ENCODE peak calls at places on chromosome 11, in seven cellular contexts. One of them, this sample, is unnamed.

GRCh38 chr11:12167098-12167999 is 57.0 kb downstream of the MICAL2 start:
- DNase-seq in heart right ventricle: no peak
- DNase-seq in RWPE1: peak; percentile 84
- DNase-seq in fibroblast of mammary gland: peak; percentile 93
- DNase-seq in GM23338: no peak
- DNase-seq in tibial artery: no peak
- DNase-seq in type B pancreatic cell: no peak
- DNase-seq in this sample: no peak

GRCh38 chr11:67732045-67732787 is 57.8 kb upstream of the ALDH3B2 start:
- DNase-seq in heart right ventricle: no peak
- DNase-seq in RWPE1: peak; percentile 18
- DNase-seq in fibroblast of mammary gland: no peak
- DNase-seq in GM23338: peak; percentile 66
- DNase-seq in tibial artery: no peak
- DNase-seq in type B pancreatic cell: no peak
- DNase-seq in this sample: no peak

GRCh38 chr11:102989379-102990047 is 34.0 kb upstream of the MMP13 start:
- DNase-seq in heart right ventricle: no peak
- DNase-seq in RWPE1: no peak
- DNase-seq in fibroblast of mammary gland: peak; percentile 62
- DNase-seq in GM23338: no peak
- DNase-seq in tibial artery: no peak
- DNase-seq in type B pancreatic cell: no peak
- DNase-seq in this sample: no peak

GRCh38 chr11:104663190-104664140 is 234.8 kb downstream of the CASP12 start:
- DNase-seq in heart right ventricle: no peak
- DNase-seq in RWPE1: no peak
- DNase-seq in fibroblast of mammary gland: peak; percentile 40
- DNase-seq in GM23338: no peak
- DNase-seq in tibial artery: no peak
- DNase-seq in type B pancreatic cell: no peak
- DNase-seq in this sample: no peak

GRCh38 chr11:107856981-107857517 is 1.5 kb downstream of the SLC35F2 start:
- DNase-seq in heart right ventricle: no peak
- DNase-seq in RWPE1: no peak
- DNase-seq in fibroblast of mammary gland: peak; percentile 62
- DNase-seq in GM23338: no peak
- DNase-seq in tibial artery: peak; percentile 24
- DNase-seq in type B pancreatic cell: no peak
- DNase-seq in this sample: no peak

GRCh38 chr11:126968915-126969314 is 31.7 kb downstream of the KIRREL3 start:
- DNase-seq in heart right ventricle: no peak
- DNase-seq in RWPE1: no peak
- DNase-seq in fibroblast of mammary gland: no peak
- DNase-seq in GM23338: peak; percentile 89
- DNase-seq in tibial artery: no peak
- DNase-seq in type B pancreatic cell: no peak
- DNase-seq in this sample: no peak

GRCh38 chr11:69480547-69481392 is 693 bp upstream of the LINC01488 start:
- DNase-seq in heart right ventricle: peak; percentile 66
- DNase-seq in RWPE1: no peak
- DNase-seq in fibroblast of mammary gland: peak; percentile 86
- DNase-seq in GM23338: no peak
- DNase-seq in tibial artery: no peak
- DNase-seq in type B pancreatic cell: no peak
- DNase-seq in this sample: no peak

GRCh38 chr11:84691830-84692229 is 935.3 kb downstream of the DLG2 start:
- DNase-seq in heart right ventricle: no peak
- DNase-seq in RWPE1: no peak
- DNase-seq in fibroblast of mammary gland: no peak
- DNase-seq in GM23338: peak; percentile 92
- DNase-seq in tibial artery: no peak
- DNase-seq in type B pancreatic cell: no peak
- DNase-seq in this sample: no peak

GRCh38 chr11:63941901-63942300 is 3.1 kb downstream of the NAA40 start:
- DNase-seq in heart right ventricle: no peak
- DNase-seq in RWPE1: no peak
- DNase-seq in fibroblast of mammary gland: no peak
- DNase-seq in GM23338: no peak
- DNase-seq in tibial artery: no peak
- DNase-seq in type B pancreatic cell: no peak
- DNase-seq in this sample: no peak

GRCh38 chr11:63937713-63938480 is 905 bp upstream of the NAA40 start:
- DNase-seq in heart right ventricle: no peak
- DNase-seq in RWPE1: peak; percentile 67
- DNase-seq in fibroblast of mammary gland: no peak
- DNase-seq in GM23338: peak; percentile 59
- DNase-seq in tibial artery: no peak
- DNase-seq in type B pancreatic cell: no peak
- DNase-seq in this sample: no peak

GRCh38 chr11:63940786-63941185 is 2.0 kb downstream of the NAA40 start:
- DNase-seq in heart right ventricle: no peak
- DNase-seq in RWPE1: no peak
- DNase-seq in fibroblast of mammary gland: no peak
- DNase-seq in GM23338: no peak
- DNase-seq in tibial artery: no peak
- DNase-seq in type B pancreatic cell: no peak
- DNase-seq in this sample: no peak

GRCh38 chr11:63939351-63939920 is 634 bp downstream of the NAA40 start:
- DNase-seq in heart right ventricle: no peak
- DNase-seq in RWPE1: no peak
- DNase-seq in fibroblast of mammary gland: no peak
- DNase-seq in GM23338: peak; percentile 62
- DNase-seq in tibial artery: no peak
- DNase-seq in type B pancreatic cell: no peak
- DNase-seq in this sample: no peak

DNA sequence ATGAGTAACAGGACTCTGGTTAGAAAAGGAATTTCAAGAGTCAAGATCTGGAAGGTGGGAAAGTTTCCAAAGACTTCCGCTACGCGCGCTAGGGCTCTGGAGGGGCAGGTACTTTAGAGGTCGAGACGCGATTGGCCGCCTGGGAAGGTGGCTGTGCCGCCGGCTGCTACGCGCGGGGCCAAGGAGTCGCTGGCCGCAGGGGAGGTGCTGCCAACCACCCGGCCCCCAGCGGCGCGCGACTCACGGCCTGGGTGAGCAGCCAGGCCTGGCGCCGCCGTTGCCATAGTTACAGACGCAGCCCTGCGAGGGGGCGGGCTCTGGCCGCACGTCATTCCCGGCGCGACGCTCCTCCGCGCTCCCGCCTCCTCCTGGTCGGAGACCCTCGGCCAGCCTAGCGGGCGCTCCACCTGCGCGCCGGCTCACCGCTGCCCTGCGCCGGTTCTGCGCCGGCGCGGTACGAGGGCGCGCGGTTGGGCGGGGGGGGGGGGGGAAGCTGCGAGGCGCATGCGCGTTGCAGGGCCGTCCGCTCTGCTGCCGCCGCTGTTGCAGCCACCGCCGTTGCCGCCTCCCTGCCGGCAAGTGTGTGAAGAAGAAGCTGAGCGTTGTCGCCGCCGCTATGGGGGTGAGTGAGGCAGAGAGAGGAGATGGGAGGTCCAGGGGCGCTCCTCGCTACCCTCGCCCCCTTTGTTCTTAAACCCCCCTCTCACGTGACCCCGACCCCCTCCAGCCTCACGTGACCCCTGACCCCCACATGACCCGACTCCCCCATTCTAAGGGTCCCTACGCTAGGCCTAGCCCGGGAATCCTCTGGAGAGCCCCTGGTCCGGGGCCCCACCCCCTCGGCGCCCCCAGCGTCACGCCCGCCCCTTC is at the start of gene NAA40:
- DNase-seq in heart right ventricle: peak; percentile 86
- DNase-seq in RWPE1: peak; percentile 98
- DNase-seq in fibroblast of mammary gland: peak; percentile 91
- DNase-seq in GM23338: peak; percentile 96
- DNase-seq in tibial artery: peak; percentile 84
- DNase-seq in type B pancreatic cell: peak; percentile 96
- DNase-seq in this sample: peak; percentile 88
- TF ChIP-seq CTCF in heart right ventricle: no peak
- TF ChIP-seq CTCF in RWPE1: no peak
- TF ChIP-seq CTCF in fibroblast of mammary gland: no peak
- TF ChIP-seq CTCF in GM23338: no peak
- TF ChIP-seq CTCF in tibial artery: no peak
- TF ChIP-seq CTCF in type B pancreatic cell: peak; percentile 5
- TF ChIP-seq CTCF in this sample: no peak

DNA sequence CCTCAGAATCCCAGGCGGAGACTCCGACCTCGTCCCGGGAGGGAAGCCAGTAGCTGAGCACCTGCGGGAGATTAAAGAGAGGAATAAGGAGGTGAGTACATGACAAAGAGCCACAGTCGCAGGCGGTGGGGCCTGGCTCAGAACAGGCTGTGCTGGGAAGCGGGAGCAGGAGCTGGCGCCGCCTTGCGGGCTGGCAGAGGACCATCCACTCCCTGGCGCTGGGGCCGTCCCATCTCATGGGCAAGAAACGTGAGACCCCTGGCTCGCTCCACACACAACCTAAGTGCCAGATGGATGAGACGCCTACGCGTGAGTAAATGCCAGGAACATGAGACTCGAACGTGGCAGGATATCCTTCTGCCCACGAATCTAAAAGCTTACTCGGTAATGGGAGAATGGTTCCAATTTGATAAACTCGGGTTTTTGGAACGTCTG is 6.3 kb downstream of the CEND1 start:
- DNase-seq in heart right ventricle: peak; percentile 57
- DNase-seq in RWPE1: peak; percentile 52
- DNase-seq in fibroblast of mammary gland: peak; percentile 94
- DNase-seq in GM23338: peak; percentile 98
- DNase-seq in tibial artery: peak; percentile 71
- DNase-seq in type B pancreatic cell: no peak
- DNase-seq in this sample: peak; percentile 77
- TF ChIP-seq CTCF in heart right ventricle: no peak
- TF ChIP-seq CTCF in RWPE1: peak; percentile 88
- TF ChIP-seq CTCF in fibroblast of mammary gland: peak; percentile 80
- TF ChIP-seq CTCF in GM23338: peak; percentile 79
- TF ChIP-seq CTCF in tibial artery: peak; percentile 18
- TF ChIP-seq CTCF in type B pancreatic cell: peak; percentile 88
- TF ChIP-seq CTCF in this sample: peak; percentile 84

GRCh38 chr11:65431452-65432132 is 9.0 kb downstream of the NEAT1 start:
- DNase-seq in heart right ventricle: no peak
- DNase-seq in RWPE1: no peak
- DNase-seq in fibroblast of mammary gland: peak; percentile 59
- DNase-seq in GM23338: no peak
- DNase-seq in tibial artery: peak; percentile 9
- DNase-seq in type B pancreatic cell: no peak
- DNase-seq in this sample: no peak

GRCh38 chr11:65433657-65434056 is 11.1 kb downstream of the NEAT1 start:
- DNase-seq in heart right ventricle: no peak
- DNase-seq in RWPE1: no peak
- DNase-seq in fibroblast of mammary gland: peak; percentile 17
- DNase-seq in GM23338: no peak
- DNase-seq in tibial artery: no peak
- DNase-seq in type B pancreatic cell: no peak
- DNase-seq in this sample: no peak

GRCh38 chr11:65434057-65434666 is 11.6 kb downstream of the NEAT1 start:
- DNase-seq in heart right ventricle: no peak
- DNase-seq in RWPE1: no peak
- DNase-seq in fibroblast of mammary gland: peak; percentile 47
- DNase-seq in GM23338: no peak
- DNase-seq in tibial artery: no peak
- DNase-seq in type B pancreatic cell: no peak
- DNase-seq in this sample: no peak

GRCh38 chr11:65432133-65432650 is 9.6 kb downstream of the NEAT1 start:
- DNase-seq in heart right ventricle: no peak
- DNase-seq in RWPE1: no peak
- DNase-seq in fibroblast of mammary gland: peak; percentile 36
- DNase-seq in GM23338: no peak
- DNase-seq in tibial artery: no peak
- DNase-seq in type B pancreatic cell: no peak
- DNase-seq in this sample: no peak

DNA sequence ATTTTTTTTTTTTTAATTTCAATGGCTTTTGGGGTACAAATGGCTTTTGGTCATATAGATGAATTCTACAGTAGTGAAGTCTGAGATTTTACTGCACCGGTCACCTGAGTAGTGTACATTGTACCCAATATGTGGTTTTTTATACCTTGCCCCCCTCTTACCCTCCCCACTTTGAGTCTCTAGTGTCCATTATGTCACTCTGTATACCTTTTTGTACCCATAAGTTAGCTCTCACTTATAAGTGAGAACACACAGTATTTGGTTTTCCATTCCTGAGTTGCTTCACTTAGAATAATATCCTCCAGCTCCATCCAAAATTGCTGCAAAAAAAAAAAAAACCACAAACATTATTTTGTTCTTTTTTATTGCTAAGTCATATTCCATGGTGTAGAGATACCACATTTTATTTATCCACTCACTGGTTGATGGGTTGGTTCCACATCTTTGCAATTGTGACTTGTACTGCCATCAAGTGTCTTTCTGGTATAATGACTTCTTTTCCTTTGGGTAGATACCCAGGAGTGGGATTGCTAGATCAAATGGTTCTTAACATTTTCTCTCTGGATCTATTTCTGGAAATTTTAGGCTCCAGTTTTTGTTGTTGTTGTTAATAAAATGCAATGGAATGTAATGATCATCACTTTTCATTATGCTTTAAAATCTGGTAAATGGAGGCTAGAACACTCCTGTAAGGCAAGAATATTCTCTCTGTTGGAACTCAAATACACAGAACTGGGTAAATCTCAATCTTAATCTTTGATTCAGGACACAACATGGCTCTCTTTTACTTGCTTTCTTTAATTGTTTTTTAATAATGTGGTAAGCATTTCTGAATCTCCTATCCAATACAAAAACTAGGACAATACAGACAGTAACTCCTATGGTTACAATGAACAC is 10.3 kb downstream of the NEAT1 start:
- DNase-seq in heart right ventricle: no peak
- DNase-seq in RWPE1: no peak
- DNase-seq in fibroblast of mammary gland: peak; percentile 63
- DNase-seq in GM23338: peak; percentile 58
- DNase-seq in tibial artery: no peak
- DNase-seq in type B pancreatic cell: no peak
- DNase-seq in this sample: no peak
- TF ChIP-seq CTCF in heart right ventricle: no peak
- TF ChIP-seq CTCF in RWPE1: no peak
- TF ChIP-seq CTCF in fibroblast of mammary gland: no peak
- TF ChIP-seq CTCF in GM23338: peak; percentile 58
- TF ChIP-seq CTCF in tibial artery: peak; percentile 13
- TF ChIP-seq CTCF in type B pancreatic cell: peak; percentile 56
- TF ChIP-seq CTCF in this sample: peak; percentile 53

GRCh38 chr11:83676061-83676460 is 389.9 kb upstream of the CCDC90B start:
- DNase-seq in heart right ventricle: no peak
- DNase-seq in RWPE1: no peak
- DNase-seq in fibroblast of mammary gland: no peak
- DNase-seq in GM23338: no peak
- DNase-seq in tibial artery: no peak
- DNase-seq in type B pancreatic cell: no peak
- DNase-seq in this sample: no peak

GRCh38 chr11:83674498-83674897 is 388.3 kb upstream of the CCDC90B start:
- DNase-seq in heart right ventricle: no peak
- DNase-seq in RWPE1: no peak
- DNase-seq in fibroblast of mammary gland: no peak
- DNase-seq in GM23338: no peak
- DNase-seq in tibial artery: no peak
- DNase-seq in type B pancreatic cell: no peak
- DNase-seq in this sample: no peak

GRCh38 chr11:83666149-83666548 is 380.0 kb upstream of the CCDC90B start:
- DNase-seq in heart right ventricle: no peak
- DNase-seq in RWPE1: no peak
- DNase-seq in fibroblast of mammary gland: no peak
- DNase-seq in GM23338: no peak
- DNase-seq in tibial artery: no peak
- DNase-seq in type B pancreatic cell: no peak
- DNase-seq in this sample: no peak

DNA sequence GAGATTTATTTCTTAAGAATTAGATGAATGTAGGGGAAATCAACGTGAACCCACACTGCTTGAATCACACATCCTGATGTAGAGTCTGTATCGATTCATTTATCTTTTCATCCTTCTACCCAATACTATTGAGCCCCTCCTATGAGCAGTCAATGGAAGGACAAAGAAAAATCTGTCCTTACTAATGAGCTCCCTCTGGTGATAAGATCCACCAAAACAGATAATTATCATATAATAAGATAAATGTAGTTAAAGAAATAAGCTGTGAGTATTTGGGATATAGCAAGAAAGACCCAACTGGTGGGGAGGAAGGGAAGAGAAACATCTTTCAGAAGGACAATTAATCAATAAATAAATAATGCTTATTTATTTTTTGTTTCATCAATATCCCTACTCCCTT is 385.1 kb upstream of the CCDC90B start:
- DNase-seq in heart right ventricle: no peak
- DNase-seq in RWPE1: peak; percentile 4
- DNase-seq in fibroblast of mammary gland: peak; percentile 33
- DNase-seq in GM23338: no peak
- DNase-seq in tibial artery: no peak
- DNase-seq in type B pancreatic cell: no peak
- DNase-seq in this sample: no peak
- TF ChIP-seq CTCF in heart right ventricle: no peak
- TF ChIP-seq CTCF in RWPE1: no peak
- TF ChIP-seq CTCF in fibroblast of mammary gland: peak; percentile 29
- TF ChIP-seq CTCF in GM23338: peak; percentile 28
- TF ChIP-seq CTCF in tibial artery: no peak
- TF ChIP-seq CTCF in type B pancreatic cell: no peak
- TF ChIP-seq CTCF in this sample: no peak